ENCODE peak calls at places on chromosomes 13 and 19, in seven cellular contexts. D is activated T-cell treated with anti-CD3 and anti-CD28 coated beads, Interleukin-2, amount 50 U/mL, for 1 hour; B is GM06990; V is activated CD8-positive, alpha-beta memory T cell treated with anti-CD3 and anti-CD28 coated beads for 4 hours; I is lower leg skin; Q is tibial nerve; A is T-helper 1 cell. O is an unnamed sample.

GRCh38 chr19:16739546-16739945 is 19.9 kb downstream of the NWD1 start:
- DNase-seq in A (no peak), V (no peak), I (no peak), Q (no peak), B (no peak), D (no peak), O (no peak)

GRCh38 chr13:77918391-77919261 is at the start of gene EDNRB:
- DNase-seq in V (no peak), I (peak; percentile 88), A (no peak), B (no peak), Q (peak; percentile 43), D (no peak), O (no peak)

GRCh38 chr19:46844067-46844489 is 6.6 kb downstream of the AP2S1 start:
- DNase-seq in B (no peak), D (no peak), I (no peak), Q (no peak), V (no peak), A (no peak), O (no peak)

GRCh38 chr19:4455742-4456565 is 1.6 kb downstream of the UBXN6 start:
- DNase-seq in Q (peak; percentile 47), D (no peak), A (no peak), B (no peak), V (no peak), I (peak; percentile 89), O (no peak)

GRCh38 chr19:17560205-17560595 is 4.8 kb downstream of the COLGALT1 start:
- DNase-seq in B (no peak), V (no peak), D (no peak), A (no peak), Q (no peak), I (no peak), O (no peak)

GRCh38 chr13:84951128-84951527 is 848.1 kb downstream of the SLITRK6 start:
- DNase-seq in I (no peak), Q (no peak), V (no peak), A (no peak), D (no peak), B (no peak), O (no peak)

GRCh38 chr13:112767506-112768471 is 78.0 kb downstream of the ATP11A start:
- DNase-seq in A (no peak), I (peak; percentile 90), V (no peak), Q (no peak), B (peak; percentile 54), D (no peak), O (no peak)

GRCh38 chr13:31200636-31200970 is 828 bp downstream of the B3GLCT start:
- DNase-seq in D (no peak), Q (no peak), B (no peak), V (no peak), A (peak; percentile 49), I (peak; percentile 89), O (peak; percentile 24)

GRCh38 chr13:99944606-99945005 is 27.0 kb downstream of the ZIC5 start:
- DNase-seq in D (no peak), I (no peak), B (no peak), Q (no peak), V (no peak), A (no peak), O (no peak)

GRCh38 chr13:68319384-68319783 is 1089.2 kb upstream of the PCDH9 start:
- DNase-seq in V (no peak), D (no peak), A (no peak), Q (no peak), B (no peak), I (no peak), O (no peak)

O was measured in T-helper 17 cell.